ENCODE peak calls at places on chromosomes 11 and 22, in ten cellular contexts. S, T, U, A, Q, O, M, Y, P and X are unnamed samples.
A peak's percentile ranks its signal among the peaks of the same experiment; 100 is the strongest.

GRCh38 chr22:25880524-25880923 is 138.5 kb downstream of the MYO18B start:
- DNase-seq in M (no peak), P (no peak), Q (no peak), T (no peak), O (no peak), S (no peak), U (no peak), A (no peak), Y (no peak), X (no peak)

GRCh38 chr11:109106201-109106906 is 315.6 kb upstream of the C11orf87 start:
- DNase-seq in Y (no peak), P (no peak), M (no peak), Q (no peak), S (no peak), T (no peak), O (no peak), U (no peak), A (no peak), X (no peak)

GRCh38 chr11:99979052-99979451 is 708.0 kb upstream of the ARHGAP42 start:
- DNase-seq in Q (no peak), S (no peak), O (no peak), T (no peak), U (no peak), Y (no peak), P (no peak), M (no peak), A (no peak), X (no peak)

GRCh38 chr11:118398797-118399564 is 2.4 kb upstream of the ATP5MG start:
- DNase-seq in T (no peak), P (no peak), U (no peak), Y (peak; percentile 4), O (no peak), S (no peak), A (no peak), M (peak; percentile 51), Q (no peak), X (no peak)

GRCh38 chr11:111177037-111177988 is 68.2 kb upstream of the POU2AF2 start:
- DNase-seq in S (no peak), A (no peak), Q (no peak), P (no peak), O (no peak), M (no peak), Y (no peak), U (no peak), T (no peak), X (no peak)

GRCh38 chr22:45805413-45805812 is 133.8 kb downstream of the ATXN10 start:
- DNase-seq in M (peak; percentile 47), A (no peak), Q (no peak), S (no peak), T (no peak), O (no peak), Y (peak; percentile 54), P (peak; percentile 72), U (peak; percentile 3), X (no peak)

GRCh38 chr11:64743591-64744543 is at the start of gene RASGRP2:
- DNase-seq in Q (no peak), S (no peak), A (no peak), U (peak; percentile 30), O (peak; percentile 54), Y (peak; percentile 24), T (peak; percentile 80), P (no peak), M (peak; percentile 31), X (no peak)

GRCh38 chr11:57370251-57370650 is 10.7 kb downstream of the PRG3 start:
- DNase-seq in Q (peak; percentile 78), O (no peak), U (no peak), T (no peak), P (peak; percentile 61), Y (peak; percentile 43), S (no peak), A (no peak), M (peak; percentile 94), X (no peak)

GRCh38 chr11:111407652-111408051 is 28.6 kb upstream of the POU2AF1 start:
- DNase-seq in Q (no peak), U (no peak), Y (no peak), T (no peak), A (no peak), O (no peak), P (no peak), S (no peak), M (no peak), X (no peak)

GRCh38 chr22:46362221-46362933 is 26.9 kb downstream of the TRMU start:
- DNase-seq in T (no peak), Y (no peak), A (no peak), Q (no peak), U (no peak), P (no peak), S (no peak), M (no peak), O (no peak), X (no peak)

GRCh38 chr11:71117311-71117710 is 135.1 kb downstream of the SHANK2 start:
- DNase-seq in O (no peak), M (peak; percentile 24), S (no peak), Y (no peak), U (no peak), P (no peak), A (peak; percentile 59), T (no peak), Q (peak; percentile 57), X (no peak)

GRCh38 chr22:25762147-25762546 is 20.2 kb downstream of the MYO18B start:
- DNase-seq in Q (no peak), S (no peak), U (peak; percentile 58), P (peak; percentile 39), O (no peak), M (no peak), Y (no peak), T (no peak), A (no peak), X (no peak)

GRCh38 chr11:559020-559620 is 1.4 kb downstream of the LMNTD2 start:
- DNase-seq in P (no peak), T (no peak), M (no peak), Q (no peak), Y (no peak), S (no peak), O (no peak), A (no peak), U (no peak), X (no peak)

GRCh38 chr11:123137496-123138270 is 57.4 kb downstream of the CLMP start:
- DNase-seq in S (peak; percentile 67), Y (peak; percentile 89), Q (no peak), U (peak; percentile 33), A (no peak), P (peak; percentile 92), O (peak; percentile 35), M (no peak), T (peak; percentile 83), X (peak; percentile 27)

GRCh38 chr11:93846411-93846810 is 4.0 kb downstream of the VSTM5 start:
- DNase-seq in O (no peak), S (no peak), M (no peak), P (peak; percentile 31), U (no peak), A (no peak), T (no peak), Q (no peak), Y (peak; percentile 27), X (no peak)

GRCh38 chr11:20178976-20179375 is 18.7 kb upstream of the DBX1 start:
- DNase-seq in T (no peak), M (peak; percentile 10), P (no peak), U (no peak), A (no peak), Q (peak; percentile 5), O (no peak), Y (no peak), S (no peak), X (no peak)

GRCh38 chr11:3155691-3156258 is 9.3 kb downstream of the OSBPL5 start:
- DNase-seq in M (no peak), O (no peak), Q (no peak), Y (peak; percentile 61), S (peak; percentile 72), U (no peak), T (peak; percentile 21), A (no peak), P (peak; percentile 79), X (no peak)

GRCh38 chr11:64060861-64061444 is 25.2 kb downstream of the FLRT1 start:
- DNase-seq in P (peak; percentile 4), O (peak; percentile 58), S (no peak), Q (no peak), A (no peak), Y (peak; percentile 9), M (peak; percentile 9), T (no peak), U (peak; percentile 48), X (peak; percentile 61)

GRCh38 chr11:84800755-84801346 is 826.3 kb downstream of the DLG2 start:
- DNase-seq in A (peak; percentile 40), Q (peak; percentile 8), Y (peak; percentile 71), S (peak; percentile 39), P (peak; percentile 58), U (no peak), O (no peak), T (no peak), M (peak; percentile 61), X (no peak)
- TF ChIP-seq CTCF in A (peak; percentile 71), Q (peak; percentile 55), Y (peak; percentile 36), S (peak; percentile 37), P (peak; percentile 46), U (no peak), O (peak; percentile 63), T (peak; percentile 28), M (peak; percentile 39), X (peak; percentile 46)

DNA sequence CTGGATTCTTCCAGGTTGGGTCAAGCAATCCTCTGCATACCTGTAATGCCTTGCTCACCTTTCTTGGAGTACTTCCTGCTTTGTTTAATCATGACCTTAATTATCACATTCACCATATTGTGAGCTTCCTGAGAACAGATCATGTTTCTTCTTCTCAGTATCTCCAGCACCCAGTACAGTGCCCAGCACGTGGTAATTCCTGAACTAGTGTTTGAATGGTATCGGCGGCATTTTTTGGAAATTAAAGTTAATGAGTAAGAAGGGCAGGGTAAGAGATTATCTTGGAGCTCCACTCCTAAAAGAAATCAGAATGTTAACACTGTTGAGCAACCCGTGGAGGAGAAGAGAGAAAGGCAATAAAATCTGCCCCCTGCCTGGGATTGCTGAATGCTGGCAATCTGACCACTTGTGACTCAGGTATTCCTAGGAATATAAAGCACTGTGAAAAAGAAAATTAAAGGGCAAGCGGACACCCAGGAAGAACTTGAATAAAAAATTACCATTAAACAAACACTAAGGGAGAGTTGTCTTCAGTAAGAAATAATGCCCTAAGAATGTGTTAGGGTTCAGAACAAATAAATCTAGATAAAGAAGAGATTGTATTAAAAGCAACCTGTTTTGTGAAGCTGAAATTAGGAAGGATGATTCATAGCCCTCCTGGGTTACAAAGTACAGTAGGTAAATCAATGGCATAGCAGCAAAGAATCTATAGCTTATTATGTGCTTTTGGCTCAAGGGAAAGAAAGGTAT is 92.9 kb downstream of the PDHX start:
- DNase-seq in U (no peak), S (peak; percentile 91), M (peak; percentile 88), T (no peak), P (peak; percentile 80), Q (peak; percentile 93), Y (peak; percentile 65), O (no peak), A (peak; percentile 100), X (no peak)
- TF ChIP-seq CTCF in U (no peak), S (no peak), M (peak; percentile 22), T (no peak), P (peak; percentile 8), Q (peak; percentile 20), Y (no peak), O (no peak), A (no peak), X (no peak)

GRCh38 chr11:46117842-46118241 is 3.4 kb downstream of the PHF21A start:
- DNase-seq in Y (peak; percentile 24), U (no peak), P (no peak), O (no peak), T (no peak), Q (no peak), S (no peak), A (no peak), M (no peak), X (no peak)
- TF ChIP-seq CTCF in Y (peak; percentile 30), U (peak; percentile 12), P (peak; percentile 37), O (peak; percentile 50), T (no peak), Q (peak; percentile 33), S (no peak), A (peak; percentile 43), M (peak; percentile 17), X (no peak)

GRCh38 chr11:34840736-34841386 is 75.3 kb downstream of the APIP start:
- DNase-seq in U (peak; percentile 11), Q (peak; percentile 25), O (no peak), P (no peak), Y (peak; percentile 52), T (no peak), S (no peak), M (peak; percentile 69), A (peak; percentile 47), X (no peak)
- TF ChIP-seq CTCF in U (peak; percentile 61), Q (peak; percentile 54), O (peak; percentile 51), P (peak; percentile 40), Y (peak; percentile 56), T (no peak), S (peak; percentile 39), M (peak; percentile 61), A (peak; percentile 65), X (no peak)